ENCODE peak calls at places on chromosomes 2 and 18, in four cellular contexts. M is IMR-90, E is mesenchymal stem cell, T is GM23248. C is an unnamed sample. For H3K4me1, the result is how much of the 10 kb centered on the place peaks cover.

GRCh38 chr18:37421349-37422080 is 144.1 kb downstream of the CELF4 start:
- DNase-seq in M (no peak), T (no peak), E (peak), C (no peak)

GRCh38 chr2:142723236-142723635 is 154.2 kb upstream of the KYNU start:
- DNase-seq in T (no peak), E (no peak), M (no peak), C (no peak)

GRCh38 chr2:143617803-143618415 is 488.7 kb downstream of the ARHGAP15 start:
- DNase-seq in E (no peak), T (no peak), M (no peak), C (no peak)

GRCh38 chr2:152415231-152415642 is 80.3 kb downstream of the FMNL2 start:
- DNase-seq in T (peak), M (peak), E (no peak), C (peak)

GRCh38 chr2:134999536-134999935 is 47.7 kb downstream of the MAP3K19 start:
- DNase-seq in E (peak), M (peak), T (peak), C (no peak)

GRCh38 chr2:60794271-60794863 is 38.3 kb downstream of the PAPOLG start:
- DNase-seq in T (peak), M (peak), E (peak), C (no peak)

GRCh38 chr2:85390941-85391669 is 19.1 kb downstream of the CAPG start:
- DNase-seq in M (peak), T (peak), E (peak), C (no peak)

GRCh38 chr2:44578401-44579135 is 216.8 kb downstream of the CAMKMT start:
- DNase-seq in E (peak), M (peak), T (peak), C (peak)

GRCh38 chr2:240964221-240964853 is 34.1 kb upstream of the SNED1 start:
- DNase-seq in E (no peak), M (no peak), T (no peak), C (no peak)

GRCh38 chr18:76399613-76400391 is 95.2 kb downstream of the ZNF516 start:
- DNase-seq in M (no peak), E (no peak), T (no peak), C (no peak)

GRCh38 chr18:71038196-71038595 is 749.4 kb downstream of the SOCS6 start:
- DNase-seq in T (no peak), M (no peak), E (no peak), C (no peak)

GRCh38 chr2:227370791-227371312 is 8.3 kb downstream of the TM4SF20 start:
- DNase-seq in E (no peak), T (peak), M (peak), C (peak)

GRCh38 chr2:200843993-200844948 is 20.2 kb downstream of the CLK1 start:
- DNase-seq in M (no peak), T (no peak), E (no peak), C (no peak)

GRCh38 chr2:214156971-214157370 is 253.9 kb upstream of the VWC2L start:
- DNase-seq in T (no peak), E (no peak), M (no peak), C (no peak)

GRCh38 chr2:70247364-70248144 is 874 bp downstream of the TIA1 start:
- DNase-seq in E (peak), T (peak), M (peak), C (peak)

GRCh38 chr2:215314896-215315295 is 3.0 kb downstream of the ATIC start:
- DNase-seq in T (no peak), E (no peak), M (no peak), C (no peak)
- H3K4me1 ChIP-seq in T (under half), E (under half), M (under half), C (under half)

GRCh38 chr2:215535125-215535668 is 99.3 kb upstream of the FN1 start:
- DNase-seq in E (peak), M (no peak), T (no peak), C (peak)
- H2AFZ ChIP-seq in E (no peak), M (no peak), T (no peak), C (no peak)

GRCh38 chr2:105787376-105788318 is 42.9 kb downstream of the NCK2 start:
- DNase-seq in M (no peak), T (no peak), E (no peak), C (no peak)

GRCh38 chr2:105788670-105789290 is 44.1 kb downstream of the NCK2 start:
- DNase-seq in T (no peak), E (no peak), M (peak), C (peak)

GRCh38 chr2:105790467-105791118 is 45.9 kb downstream of the NCK2 start:
- DNase-seq in M (no peak), E (no peak), T (no peak), C (no peak)

GRCh38 chr2:105791229-105791628 is 46.5 kb downstream of the NCK2 start:
- DNase-seq in T (no peak), E (no peak), M (no peak), C (no peak)

DNA sequence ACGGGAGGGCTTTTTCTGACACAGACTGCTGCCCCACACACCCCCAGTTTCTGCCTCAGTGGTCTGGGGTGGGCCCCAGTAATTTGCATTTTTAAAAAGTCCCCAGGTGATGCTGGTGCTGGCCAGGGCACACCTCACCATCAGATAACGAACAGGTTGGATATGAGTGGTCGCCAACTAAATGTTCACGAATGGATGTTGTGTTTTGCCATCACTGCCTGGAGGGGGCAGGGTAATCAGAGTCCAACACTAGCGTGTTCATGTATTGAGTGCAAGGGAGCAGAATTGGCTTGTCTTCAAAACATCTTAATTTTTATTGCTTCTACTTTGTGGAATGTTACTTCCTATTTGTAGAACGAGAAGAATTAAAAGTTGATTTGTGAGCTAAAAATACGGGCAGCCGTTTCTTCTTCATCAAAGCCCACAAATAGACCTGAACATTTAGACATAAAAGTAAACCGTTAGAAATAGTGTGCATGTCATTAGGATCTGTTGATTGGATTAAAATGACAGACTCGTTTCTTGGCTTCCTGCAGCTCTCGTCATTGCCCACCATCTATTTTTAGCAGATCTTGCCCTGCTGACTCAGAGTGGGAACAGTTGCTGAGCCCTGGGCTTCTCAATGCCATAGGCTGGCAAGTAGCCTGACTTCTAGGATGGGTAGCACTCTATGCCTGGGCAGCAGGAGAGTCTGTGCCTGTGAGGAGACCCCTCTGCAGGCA is 45.2 kb downstream of the NCK2 start:
- DNase-seq in M (peak), T (peak), E (peak), C (peak)
- H3K4me1 ChIP-seq in M (under half), T (under half), E (under half), C (under half)

DNA sequence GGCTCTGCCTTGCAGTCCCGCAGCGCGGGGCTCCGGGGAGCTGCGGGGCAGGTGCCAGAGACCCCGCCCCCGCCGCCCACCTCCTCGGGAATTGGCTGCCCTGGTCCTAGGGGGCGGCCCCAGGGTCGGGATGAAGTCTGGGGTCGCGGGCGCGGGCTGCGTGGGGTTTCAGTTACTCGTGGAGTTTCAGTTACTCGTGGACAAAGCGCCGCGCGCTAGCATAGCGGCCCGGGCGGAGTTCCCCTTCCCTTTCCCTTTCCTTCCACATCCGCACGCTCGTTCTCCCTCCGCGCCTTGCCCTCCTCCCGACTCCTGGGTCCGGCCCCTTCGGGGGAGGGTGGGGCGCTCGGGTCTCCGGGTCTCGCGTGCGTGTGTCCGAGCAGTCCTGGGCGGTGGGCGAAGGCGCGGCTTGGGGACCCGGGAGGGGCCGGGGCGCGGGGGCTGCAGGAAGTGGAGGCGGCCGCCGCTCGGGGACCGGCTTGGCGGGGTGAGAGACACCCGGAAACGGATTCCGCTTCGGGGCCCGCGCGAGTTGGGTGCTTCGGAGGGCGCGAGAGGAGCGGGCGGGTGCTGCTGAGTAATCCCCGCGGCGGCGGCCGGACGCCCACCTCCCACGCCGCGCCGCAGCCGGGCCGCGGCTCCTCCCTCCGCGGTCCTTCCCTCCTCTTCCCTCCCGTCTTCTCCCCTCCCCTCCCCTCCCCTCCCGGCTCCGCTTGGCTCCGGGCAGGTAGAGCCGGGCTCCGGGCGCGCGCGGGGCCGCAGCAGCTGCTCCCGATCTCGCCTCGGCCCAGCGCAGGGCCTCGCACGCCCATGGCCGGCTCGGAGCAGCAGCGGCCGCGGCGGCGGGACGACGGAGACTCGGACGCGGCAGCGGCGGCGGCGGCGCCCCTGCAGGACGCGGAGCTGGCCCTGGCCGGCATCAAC is at the start of gene TTC39C:
- DNase-seq in T (peak), M (peak), E (peak), C (peak)
- H2AFZ ChIP-seq in T (peak), M (peak), E (peak), C (peak)

GRCh38 chr2:118849226-118850170 is 2.0 kb upstream of the EN1 start:
- DNase-seq in E (no peak), M (no peak), T (no peak), C (no peak)
- H3K4me1 ChIP-seq in E (under half), M (under half), T (under half), C (under half)

GRCh38 chr2:220185766-220186165 is 558.3 kb downstream of the SLC4A3 start:
- DNase-seq in M (peak), T (no peak), E (no peak), C (no peak)

GRCh38 chr2:220188031-220188430 is 560.6 kb downstream of the SLC4A3 start:
- DNase-seq in E (peak), T (peak), M (peak), C (peak)

GRCh38 chr2:220181158-220181557 is 553.7 kb downstream of the SLC4A3 start:
- DNase-seq in T (peak), M (peak), E (no peak), C (peak)

GRCh38 chr2:220178991-220179695 is 551.7 kb downstream of the SLC4A3 start:
- DNase-seq in T (no peak), E (no peak), M (no peak), C (no peak)

GRCh38 chr2:220182790-220183189 is 555.4 kb downstream of the SLC4A3 start:
- DNase-seq in T (no peak), E (no peak), M (no peak), C (no peak)
- H2AFZ ChIP-seq in T (no peak), E (no peak), M (no peak), C (no peak)